ENCODE peak calls at places on chromosome 11, in five cellular contexts. M is transverse colon, X is tibial nerve, C is stomach, H is sigmoid colon. V is an unnamed sample.
A peak's percentile ranks its signal among the peaks of the same experiment; 100 is the strongest.

GRCh38 chr11:587978-588380 is 11.7 kb downstream of the PHRF1 start:
- DNase-seq in M (no peak), X (no peak), C (no peak), H (no peak), V (no peak)

GRCh38 chr11:110125632-110126031 is 32.4 kb downstream of the ZC3H12C start:
- DNase-seq in M (no peak), X (no peak), C (no peak), H (no peak), V (no peak)

GRCh38 chr11:117256573-117256972 is 24.1 kb downstream of the RNF214 start:
- DNase-seq in M (no peak), X (no peak), C (no peak), H (no peak), V (no peak)

GRCh38 chr11:122509091-122509490 is 146.4 kb upstream of the UBASH3B start:
- DNase-seq in M (no peak), X (no peak), C (no peak), H (no peak), V (no peak)

GRCh38 chr11:116819049-116819448 is 4.1 kb downstream of the APOA4 start:
- DNase-seq in M (no peak), X (no peak), C (no peak), H (no peak), V (no peak)

GRCh38 chr11:122776546-122776945 is 61.8 kb upstream of the CRTAM start:
- DNase-seq in M (no peak), X (no peak), C (no peak), H (no peak), V (no peak)

GRCh38 chr11:18676803-18677202 is 21.8 kb upstream of the TMEM86A start:
- DNase-seq in M (no peak), X (no peak), C (no peak), H (no peak), V (no peak)

GRCh38 chr11:409600-410471 is 5.0 kb downstream of the SIGIRR start:
- DNase-seq in M (no peak), X (no peak), C (no peak), H (peak; percentile 61), V (peak; percentile 16)

GRCh38 chr11:112320668-112321067 is 60.0 kb upstream of the PLET1 start:
- DNase-seq in M (peak; percentile 68), X (peak; percentile 55), C (peak; percentile 71), H (peak; percentile 88), V (peak; percentile 65)

GRCh38 chr11:134069426-134069921 is 602 bp downstream of the JAM3 start:
- DNase-seq in M (no peak), X (no peak), C (no peak), H (no peak), V (peak; percentile 41)

GRCh38 chr11:117597083-117597482 is 199.9 kb downstream of the DSCAML1 start:
- DNase-seq in M (peak; percentile 19), X (no peak), C (no peak), H (peak; percentile 26), V (no peak)

GRCh38 chr11:129803533-129803932 is 12.1 kb upstream of the TMEM45B start:
- DNase-seq in M (peak; percentile 81), X (no peak), C (no peak), H (no peak), V (no peak)

GRCh38 chr11:84290647-84291046 is 1004.5 kb upstream of the CCDC90B start:
- DNase-seq in M (no peak), X (no peak), C (no peak), H (no peak), V (no peak)

GRCh38 chr11:113447621-113448310 is 27.4 kb downstream of the DRD2 start:
- DNase-seq in M (no peak), X (no peak), C (no peak), H (no peak), V (no peak)

GRCh38 chr11:131957891-131958290 is 587.5 kb downstream of the NTM start:
- DNase-seq in M (no peak), X (no peak), C (no peak), H (no peak), V (no peak)

GRCh38 chr11:1071571-1072115 is 3.0 kb upstream of the MUC2 start:
- DNase-seq in M (no peak), X (no peak), C (no peak), H (no peak), V (no peak)

GRCh38 chr11:117039897-117040296 is 58.3 kb downstream of the SIK3 start:
- DNase-seq in M (no peak), X (no peak), C (no peak), H (no peak), V (no peak)

DNA sequence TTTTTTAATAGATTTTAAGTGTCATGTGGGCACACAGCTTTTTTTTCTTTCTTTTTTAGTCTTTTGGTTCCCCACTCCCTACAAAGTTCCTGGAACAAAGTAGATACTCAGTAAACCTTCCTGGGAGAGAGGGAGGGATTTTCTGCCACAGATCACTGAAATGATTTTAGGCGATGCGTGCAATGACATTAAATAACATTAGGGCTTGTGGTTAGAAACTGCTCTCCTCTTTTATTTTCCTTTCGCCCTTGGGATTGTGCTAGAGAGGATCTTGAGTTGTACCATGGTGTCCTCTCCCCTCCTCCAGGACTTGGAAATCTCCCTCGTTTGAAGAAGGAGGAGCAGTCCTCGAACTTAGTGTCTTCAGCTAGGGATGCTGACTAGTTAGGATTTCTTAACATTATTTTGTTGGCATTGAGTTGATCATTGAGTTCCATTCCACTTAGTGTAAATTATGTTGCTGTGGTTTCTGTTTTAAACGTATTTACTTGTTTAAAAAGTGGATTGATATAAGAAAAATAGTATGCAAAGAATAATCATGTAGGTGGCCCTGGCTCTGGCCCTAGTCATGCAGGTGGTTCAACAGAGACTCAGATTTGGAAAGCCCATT is 88.4 kb downstream of the TRAF6 start:
- DNase-seq in M (no peak), X (no peak), C (no peak), H (no peak), V (no peak)
- H3K36me3 ChIP-seq in M (no peaks in the 10 kb centered on the region), X (no peaks in the 10 kb centered on the region), C (no peaks in the 10 kb centered on the region), H (no peaks in the 10 kb centered on the region), V (no peaks in the 10 kb centered on the region)

DNA sequence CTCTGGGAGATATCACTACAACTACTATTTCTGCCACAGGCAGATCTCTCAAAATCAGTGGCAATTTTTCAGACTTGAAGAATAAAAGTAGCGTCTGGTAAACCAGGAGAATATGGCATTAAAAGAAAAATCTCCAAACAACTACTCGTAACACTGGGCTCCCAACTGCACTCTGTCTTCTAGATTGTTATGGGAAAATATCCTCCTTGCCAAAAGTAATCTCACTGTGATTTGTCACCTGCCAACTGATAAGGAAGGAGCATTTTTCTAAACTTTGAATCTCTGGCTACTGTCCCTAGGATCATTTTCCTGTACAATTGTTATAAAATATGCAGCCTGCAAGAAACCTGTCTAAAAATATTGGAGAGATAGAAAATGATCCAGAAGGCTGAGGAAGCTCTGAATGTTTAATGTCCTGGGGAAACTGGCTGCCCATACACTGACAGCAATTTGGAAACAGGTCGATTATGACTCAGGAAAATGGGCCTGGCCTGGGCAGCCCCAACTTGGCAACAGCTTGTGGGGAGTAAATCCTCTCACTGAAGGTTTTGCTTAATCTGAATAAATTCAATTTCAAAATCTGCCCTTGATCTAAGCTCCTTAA is 90.5 kb upstream of the DBX1 start:
- DNase-seq in M (no peak), X (no peak), C (no peak), H (no peak), V (no peak)
- TF ChIP-seq CTCF in M (no peak), X (no peak), C (no peak), H (no peak), V (no peak)

GRCh38 chr11:107139396-107139795 is 121.1 kb upstream of the GUCY1A2 start:
- DNase-seq in M (no peak), X (no peak), C (no peak), H (no peak), V (no peak)

GRCh38 chr11:107136892-107137291 is 118.6 kb upstream of the GUCY1A2 start:
- DNase-seq in M (no peak), X (no peak), C (no peak), H (no peak), V (no peak)

DNA sequence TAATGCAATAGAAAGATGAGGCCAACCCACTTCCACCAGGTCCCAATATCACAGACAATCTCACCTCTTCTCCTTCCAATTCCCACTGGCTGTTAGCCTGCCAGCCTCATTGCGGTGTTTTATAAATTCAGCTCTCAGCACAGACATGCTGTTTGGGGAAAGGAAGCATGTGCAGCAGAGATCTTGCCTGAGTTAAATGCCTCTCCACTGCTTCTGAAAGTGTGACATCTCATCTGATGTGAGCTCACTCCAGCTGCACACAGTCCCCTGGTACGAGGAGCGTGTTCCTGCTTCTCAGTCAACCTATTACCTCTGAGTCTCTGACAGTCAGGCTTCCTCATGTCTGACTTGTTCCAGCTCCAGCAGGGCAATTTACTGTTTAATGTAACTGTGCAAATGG is 122.7 kb upstream of the GUCY1A2 start:
- DNase-seq in M (no peak), X (no peak), C (no peak), H (no peak), V (no peak)
- TF ChIP-seq EP300 in M (no peak), X (no peak), C (no peak), H (no peak), V (no peak)

GRCh38 chr11:64192429-64192828 is 6.5 kb downstream of the STIP1 start:
- DNase-seq in M (no peak), X (no peak), C (no peak), H (no peak), V (no peak)

GRCh38 chr11:64201524-64201923 is 5.0 kb upstream of the FERMT3 start:
- DNase-seq in M (no peak), X (no peak), C (no peak), H (no peak), V (no peak)

DNA sequence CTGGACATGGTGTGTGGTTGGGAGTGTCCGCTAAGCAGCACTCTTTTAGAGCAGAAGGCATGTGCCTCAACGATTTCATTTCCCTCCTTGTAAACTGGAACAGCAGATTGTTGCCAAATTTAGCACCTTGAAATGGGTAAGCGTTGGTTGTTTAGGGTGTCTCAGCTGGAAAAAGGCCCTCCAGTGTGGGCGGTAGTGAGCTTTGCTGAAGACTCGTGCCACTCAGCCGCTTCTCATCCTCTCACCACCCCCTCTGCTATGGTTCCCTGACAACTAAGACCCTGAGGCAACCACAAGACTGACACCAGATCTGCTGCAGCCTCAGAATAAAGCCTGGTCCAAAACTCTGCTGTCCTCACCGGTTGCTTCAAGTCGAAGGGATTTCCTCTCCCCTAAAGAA is 9.9 kb upstream of the FERMT3 start:
- DNase-seq in M (no peak), X (no peak), C (no peak), H (no peak), V (no peak)
- H3K36me3 ChIP-seq in M (no peaks in the 10 kb centered on the region), X (peaks cover 95% of the 10 kb centered on the region), C (peaks cover 93% of the 10 kb centered on the region), H (peaks cover 83% of the 10 kb centered on the region), V (no peaks in the 10 kb centered on the region)

GRCh38 chr11:80136991-80137390 is 696.2 kb upstream of the TENM4 start:
- DNase-seq in M (no peak), X (no peak), C (no peak), H (no peak), V (no peak)
- TF ChIP-seq CTCF in M (no peak), X (no peak), C (no peak), H (no peak), V (no peak)

GRCh38 chr11:57335343-57336110 is at the start of gene SSRP1:
- DNase-seq in M (peak; percentile 90), X (peak; percentile 67), C (peak; percentile 88), H (peak; percentile 95), V (peak; percentile 85)
- TF ChIP-seq EP300 in M (no peak), X (peak; percentile 75), C (no peak), H (no peak), V (no peak)

V was measured in ovary.